ENCODE peak calls at places on chromosomes 7 and 10, in seven cellular contexts. R is NCI-H1092; I is A549; S is CD8-positive, alpha-beta memory T cell; D is T1000; Q is type B pancreatic cell; P is heart left ventricle. J is an unnamed sample.
A peak's percentile ranks its signal among the peaks of the same experiment; 100 is the strongest.

GRCh38 chr10:78621183-78621789 is 447.5 kb upstream of the ZMIZ1 start:
- DNase-seq in P (no peak), Q (no peak), I (no peak), R (peak; percentile 83), S (no peak), D (no peak), J (no peak)

GRCh38 chr7:47380325-47381131 is 201.4 kb downstream of the TNS3 start:
- DNase-seq in Q (no peak), D (no peak), R (no peak), P (no peak), S (no peak), I (peak; percentile 29), J (no peak)

GRCh38 chr10:43259248-43259980 is 7.5 kb downstream of the RASGEF1A start:
- DNase-seq in D (no peak), S (no peak), Q (no peak), I (no peak), P (no peak), R (no peak), J (no peak)

GRCh38 chr10:129893690-129894089 is 70.4 kb downstream of the EBF3 start:
- DNase-seq in Q (no peak), D (no peak), I (no peak), S (no peak), P (no peak), R (no peak), J (no peak)

GRCh38 chr7:123876557-123877256 is 31.7 kb downstream of the HYAL4 start:
- DNase-seq in Q (no peak), R (no peak), I (no peak), D (no peak), P (no peak), S (no peak), J (no peak)

GRCh38 chr10:132069849-132070182 is 4.1 kb downstream of the JAKMIP3 start:
- DNase-seq in R (no peak), Q (peak; percentile 45), I (no peak), S (no peak), D (no peak), P (no peak), J (no peak)

GRCh38 chr7:45456747-45457146 is 117.4 kb upstream of the ADCY1 start:
- DNase-seq in D (no peak), Q (no peak), I (no peak), S (no peak), P (no peak), R (no peak), J (no peak)

GRCh38 chr10:71333154-71333887 is 14.3 kb downstream of the SLC29A3 start:
- DNase-seq in Q (no peak), S (no peak), D (no peak), I (no peak), P (no peak), R (no peak), J (no peak)

GRCh38 chr7:32670105-32670504 is 174.8 kb downstream of the AVL9 start:
- DNase-seq in D (peak; percentile 23), P (no peak), R (no peak), Q (no peak), S (no peak), I (peak; percentile 94), J (peak; percentile 26)

GRCh38 chr7:32890553-32891045 is 961 bp downstream of the KBTBD2 start:
- DNase-seq in I (peak; percentile 60), S (peak; percentile 74), Q (no peak), D (no peak), R (peak; percentile 38), P (no peak), J (no peak)

GRCh38 chr7:150986099-150986512 is 4.7 kb upstream of the NOS3 start:
- DNase-seq in D (no peak), Q (no peak), R (peak; percentile 74), I (peak; percentile 64), S (no peak), P (peak; percentile 57), J (no peak)

GRCh38 chr10:75724047-75724446 is 292.6 kb downstream of the LRMDA start:
- DNase-seq in R (no peak), P (no peak), S (no peak), I (no peak), D (no peak), Q (no peak), J (no peak)

J was measured in right lobe of liver.